ENCODE peak calls at places on chromosome 14, in six cellular contexts. O, P, E, V, C and Y are unnamed samples.

GRCh38 chr14:100317897-100318808 is 5.0 kb upstream of the SLC25A47 start:
- DNase-seq in O (peak; percentile 75), P (peak; percentile 65), E (peak; percentile 84), V (no peak), C (peak; percentile 36), Y (peak; percentile 40)

GRCh38 chr14:89543420-89543790 is 126.4 kb upstream of the FOXN3 start:
- DNase-seq in O (no peak), P (no peak), E (no peak), V (no peak), C (no peak), Y (no peak)

GRCh38 chr14:99155173-99155777 is 116.7 kb downstream of the BCL11B start:
- DNase-seq in O (no peak), P (no peak), E (no peak), V (no peak), C (no peak), Y (no peak)

GRCh38 chr14:50343424-50343823 is 31.3 kb downstream of the DMAC2L start:
- DNase-seq in O (no peak), P (no peak), E (no peak), V (no peak), C (no peak), Y (no peak)

GRCh38 chr14:65585216-65585615 is 172.7 kb downstream of the FUT8 start:
- DNase-seq in O (no peak), P (no peak), E (no peak), V (no peak), C (no peak), Y (no peak)

GRCh38 chr14:31476131-31476917 is 11.5 kb downstream of the GPR33 start:
- DNase-seq in O (no peak), P (no peak), E (no peak), V (no peak), C (peak; percentile 12), Y (no peak)

GRCh38 chr14:74988993-74989392 is 13.7 kb upstream of the EIF2B2 start:
- DNase-seq in O (no peak), P (no peak), E (no peak), V (no peak), C (no peak), Y (no peak)

GRCh38 chr14:61608245-61609142 is 86.8 kb upstream of the HIF1A start:
- DNase-seq in O (no peak), P (no peak), E (no peak), V (no peak), C (no peak), Y (peak; percentile 64)

GRCh38 chr14:65164068-65164824 is 61.9 kb upstream of the MAX start:
- DNase-seq in O (no peak), P (no peak), E (peak; percentile 46), V (peak; percentile 62), C (peak; percentile 40), Y (peak; percentile 59)

GRCh38 chr14:99363616-99364290 is 91.8 kb upstream of the BCL11B start:
- DNase-seq in O (no peak), P (no peak), E (no peak), V (no peak), C (no peak), Y (no peak)

GRCh38 chr14:76135722-76136121 is 16.0 kb upstream of the GPATCH2L start:
- DNase-seq in O (no peak), P (no peak), E (no peak), V (no peak), C (no peak), Y (no peak)

GRCh38 chr14:38716871-38717270 is 386.2 kb downstream of the SEC23A start:
- DNase-seq in O (no peak), P (no peak), E (no peak), V (no peak), C (no peak), Y (no peak)

GRCh38 chr14:92644601-92645515 is 103.6 kb downstream of the LGMN start:
- DNase-seq in O (no peak), P (no peak), E (no peak), V (no peak), C (no peak), Y (no peak)

GRCh38 chr14:68637106-68638021 is 155.5 kb downstream of the ZFP36L1 start:
- DNase-seq in O (no peak), P (no peak), E (no peak), V (no peak), C (peak; percentile 28), Y (no peak)

GRCh38 chr14:50263321-50263720 is 31.9 kb upstream of the SOS2 start:
- DNase-seq in O (no peak), P (no peak), E (no peak), V (no peak), C (no peak), Y (no peak)

GRCh38 chr14:103517172-103517566 is 5.5 kb downstream of the CKB start:
- DNase-seq in O (no peak), P (no peak), E (no peak), V (no peak), C (no peak), Y (no peak)

GRCh38 chr14:54342806-54343205 is 54.0 kb upstream of the CDKN3 start:
- DNase-seq in O (no peak), P (no peak), E (no peak), V (no peak), C (no peak), Y (no peak)

GRCh38 chr14:78071016-78071549 is 99.1 kb upstream of the NRXN3 start:
- DNase-seq in O (no peak), P (no peak), E (no peak), V (no peak), C (no peak), Y (no peak)

GRCh38 chr14:60515696-60516284 is 6.8 kb downstream of the SIX6 start:
- DNase-seq in O (no peak), P (no peak), E (peak; percentile 35), V (no peak), C (no peak), Y (no peak)

GRCh38 chr14:22059201-22059600 is 385.6 kb upstream of the OR4E1 start:
- DNase-seq in O (no peak), P (no peak), E (no peak), V (no peak), C (no peak), Y (no peak)

GRCh38 chr14:73696466-73697390 is 17.5 kb downstream of the PNMA1 start:
- DNase-seq in O (no peak), P (no peak), E (no peak), V (no peak), C (peak; percentile 57), Y (no peak)

GRCh38 chr14:95409472-95410307 is 90.0 kb upstream of the CLMN start:
- DNase-seq in O (no peak), P (no peak), E (no peak), V (no peak), C (no peak), Y (peak; percentile 57)

GRCh38 chr14:50045837-50046236 is 70.5 kb downstream of the VCPKMT start:
- DNase-seq in O (no peak), P (no peak), E (no peak), V (no peak), C (no peak), Y (no peak)

GRCh38 chr14:28719130-28719529 is 47.5 kb upstream of the FOXG1 start:
- DNase-seq in O (no peak), P (no peak), E (no peak), V (no peak), C (no peak), Y (no peak)

GRCh38 chr14:103343164-103343879 is 9.3 kb downstream of the EIF5 start:
- DNase-seq in O (no peak), P (no peak), E (no peak), V (no peak), C (no peak), Y (no peak)

GRCh38 chr14:106372870-106373657 is 846.7 kb downstream of the TMEM121 start:
- DNase-seq in O (peak; percentile 80), P (peak; percentile 48), E (no peak), V (no peak), C (no peak), Y (peak; percentile 25)

GRCh38 chr14:69153848-69154208 is 909 bp upstream of the DCAF5 start:
- DNase-seq in O (no peak), P (no peak), E (no peak), V (no peak), C (peak; percentile 24), Y (peak; percentile 9)

GRCh38 chr14:20417250-20418186 is 4.2 kb upstream of the TEP1 start:
- DNase-seq in O (no peak), P (no peak), E (no peak), V (no peak), C (no peak), Y (no peak)

GRCh38 chr14:69088523-69089445 is 64.1 kb downstream of the DCAF5 start:
- DNase-seq in O (no peak), P (no peak), E (no peak), V (no peak), C (peak; percentile 93), Y (no peak)

GRCh38 chr14:67773844-67774377 is 42.5 kb downstream of the ZFYVE26 start:
- DNase-seq in O (no peak), P (no peak), E (no peak), V (no peak), C (no peak), Y (no peak)

GRCh38 chr14:89625208-89625987 is 208.4 kb upstream of the FOXN3 start:
- DNase-seq in O (no peak), P (no peak), E (no peak), V (peak; percentile 23), C (no peak), Y (peak; percentile 37)

GRCh38 chr14:72546359-72547035 is 347.4 kb downstream of the DPF3 start:
- DNase-seq in O (no peak), P (no peak), E (no peak), V (no peak), C (no peak), Y (no peak)

GRCh38 chr14:75717729-75718128 is 56.7 kb downstream of the TTLL5 start:
- DNase-seq in O (no peak), P (no peak), E (no peak), V (no peak), C (no peak), Y (no peak)

GRCh38 chr14:72962829-72963312 is 36.6 kb downstream of the DCAF4 start:
- DNase-seq in O (no peak), P (no peak), E (no peak), V (peak; percentile 24), C (peak; percentile 85), Y (no peak)

GRCh38 chr14:32564591-32564990 is 235.5 kb downstream of the AKAP6 start:
- DNase-seq in O (no peak), P (no peak), E (no peak), V (no peak), C (peak; percentile 70), Y (no peak)

GRCh38 chr14:26004342-26004741 is 593.5 kb downstream of the NOVA1 start:
- DNase-seq in O (no peak), P (no peak), E (no peak), V (no peak), C (no peak), Y (no peak)